ENCODE peak calls at places on chromosome 20, in eight cellular contexts. One of them, this sample, is unnamed. For H3K4me1, the result is how much of the 10 kb centered on the place peaks cover.

GRCh38 chr20:652611-653109 is 340 bp downstream of the SRXN1 start:
- DNase-seq in breast epithelium: no peak
- DNase-seq in IMR-90: peak
- DNase-seq in fibroblast of lung: peak
- DNase-seq in neural progenitor cell: no peak
- DNase-seq in SJSA1: peak
- DNase-seq in effector memory CD4-positive, alpha-beta T cell: no peak
- DNase-seq in A673: no peak
- DNase-seq in this sample: no peak

GRCh38 chr20:47784599-47785320 is 521 bp downstream of the SULF2 start:
- DNase-seq in A673: peak
- DNase-seq in neural progenitor cell: peak
- DNase-seq in SJSA1: no peak
- DNase-seq in fibroblast of lung: peak
- DNase-seq in breast epithelium: no peak
- DNase-seq in effector memory CD4-positive, alpha-beta T cell: no peak
- DNase-seq in IMR-90: peak
- DNase-seq in this sample: no peak

GRCh38 chr20:22577515-22578220 is 6.7 kb downstream of the FOXA2 start:
- DNase-seq in SJSA1: no peak
- DNase-seq in effector memory CD4-positive, alpha-beta T cell: no peak
- DNase-seq in breast epithelium: no peak
- DNase-seq in neural progenitor cell: peak
- DNase-seq in A673: no peak
- DNase-seq in IMR-90: no peak
- DNase-seq in fibroblast of lung: no peak
- DNase-seq in this sample: no peak

GRCh38 chr20:23118144-23118543 is 32.0 kb upstream of the CD93 start:
- DNase-seq in SJSA1: no peak
- DNase-seq in A673: no peak
- DNase-seq in effector memory CD4-positive, alpha-beta T cell: no peak
- DNase-seq in fibroblast of lung: no peak
- DNase-seq in breast epithelium: no peak
- DNase-seq in neural progenitor cell: no peak
- DNase-seq in IMR-90: no peak
- DNase-seq in this sample: no peak

GRCh38 chr20:36819662-36820061 is 46.1 kb upstream of the DSN1 start:
- DNase-seq in fibroblast of lung: no peak
- DNase-seq in SJSA1: no peak
- DNase-seq in A673: peak
- DNase-seq in breast epithelium: no peak
- DNase-seq in IMR-90: no peak
- DNase-seq in neural progenitor cell: peak
- DNase-seq in effector memory CD4-positive, alpha-beta T cell: no peak
- DNase-seq in this sample: no peak

GRCh38 chr20:21387528-21387927 is 9.8 kb downstream of the NKX2-4 start:
- DNase-seq in neural progenitor cell: no peak
- DNase-seq in IMR-90: no peak
- DNase-seq in effector memory CD4-positive, alpha-beta T cell: no peak
- DNase-seq in A673: no peak
- DNase-seq in SJSA1: no peak
- DNase-seq in breast epithelium: no peak
- DNase-seq in fibroblast of lung: peak
- DNase-seq in this sample: no peak

GRCh38 chr20:62995898-62996595 is 10.7 kb downstream of the BHLHE23 start:
- DNase-seq in A673: no peak
- DNase-seq in SJSA1: no peak
- DNase-seq in effector memory CD4-positive, alpha-beta T cell: no peak
- DNase-seq in breast epithelium: no peak
- DNase-seq in fibroblast of lung: no peak
- DNase-seq in IMR-90: no peak
- DNase-seq in neural progenitor cell: no peak
- DNase-seq in this sample: no peak

GRCh38 chr20:478010-478948 is 15.9 kb upstream of the TBC1D20 start:
- DNase-seq in IMR-90: peak
- DNase-seq in fibroblast of lung: peak
- DNase-seq in breast epithelium: no peak
- DNase-seq in effector memory CD4-positive, alpha-beta T cell: no peak
- DNase-seq in SJSA1: no peak
- DNase-seq in A673: peak
- DNase-seq in neural progenitor cell: no peak
- DNase-seq in this sample: no peak

GRCh38 chr20:58723628-58723984 is 31.0 kb downstream of the NPEPL1 start:
- DNase-seq in IMR-90: no peak
- DNase-seq in fibroblast of lung: no peak
- DNase-seq in effector memory CD4-positive, alpha-beta T cell: no peak
- DNase-seq in SJSA1: no peak
- DNase-seq in neural progenitor cell: no peak
- DNase-seq in A673: no peak
- DNase-seq in breast epithelium: peak
- DNase-seq in this sample: no peak

GRCh38 chr20:13610205-13610604 is 28.5 kb downstream of the TASP1 start:
- DNase-seq in neural progenitor cell: peak
- DNase-seq in fibroblast of lung: no peak
- DNase-seq in breast epithelium: no peak
- DNase-seq in A673: peak
- DNase-seq in IMR-90: no peak
- DNase-seq in effector memory CD4-positive, alpha-beta T cell: no peak
- DNase-seq in SJSA1: no peak
- DNase-seq in this sample: no peak

GRCh38 chr20:2767768-2768631 is 32.4 kb downstream of the CPXM1 start:
- DNase-seq in fibroblast of lung: peak
- DNase-seq in SJSA1: no peak
- DNase-seq in neural progenitor cell: no peak
- DNase-seq in breast epithelium: peak
- DNase-seq in IMR-90: peak
- DNase-seq in A673: no peak
- DNase-seq in effector memory CD4-positive, alpha-beta T cell: no peak
- DNase-seq in this sample: no peak

GRCh38 chr20:30412972-30413371 is 844.5 kb upstream of the DEFB115 start:
- DNase-seq in A673: no peak
- DNase-seq in breast epithelium: no peak
- DNase-seq in fibroblast of lung: no peak
- DNase-seq in IMR-90: no peak
- DNase-seq in effector memory CD4-positive, alpha-beta T cell: no peak
- DNase-seq in neural progenitor cell: no peak
- DNase-seq in SJSA1: no peak
- DNase-seq in this sample: no peak

GRCh38 chr20:63361507-63362425 is 617 bp upstream of the CHRNA4 start:
- DNase-seq in A673: peak
- DNase-seq in SJSA1: no peak
- DNase-seq in neural progenitor cell: peak
- DNase-seq in IMR-90: no peak
- DNase-seq in fibroblast of lung: no peak
- DNase-seq in effector memory CD4-positive, alpha-beta T cell: no peak
- DNase-seq in breast epithelium: no peak
- DNase-seq in this sample: no peak

GRCh38 chr20:18005990-18006364 is 37.2 kb downstream of the MGME1 start:
- DNase-seq in fibroblast of lung: no peak
- DNase-seq in effector memory CD4-positive, alpha-beta T cell: no peak
- DNase-seq in A673: no peak
- DNase-seq in SJSA1: no peak
- DNase-seq in IMR-90: no peak
- DNase-seq in neural progenitor cell: no peak
- DNase-seq in breast epithelium: no peak
- DNase-seq in this sample: no peak

GRCh38 chr20:62860391-62860923 is 1.2 kb downstream of the TCFL5 start:
- DNase-seq in neural progenitor cell: peak
- DNase-seq in A673: peak
- DNase-seq in effector memory CD4-positive, alpha-beta T cell: no peak
- DNase-seq in IMR-90: peak
- DNase-seq in fibroblast of lung: peak
- DNase-seq in breast epithelium: no peak
- DNase-seq in SJSA1: no peak
- DNase-seq in this sample: no peak

GRCh38 chr20:47020231-47020630 is 125.6 kb downstream of the EYA2 start:
- DNase-seq in effector memory CD4-positive, alpha-beta T cell: no peak
- DNase-seq in fibroblast of lung: peak
- DNase-seq in SJSA1: no peak
- DNase-seq in breast epithelium: no peak
- DNase-seq in neural progenitor cell: no peak
- DNase-seq in IMR-90: peak
- DNase-seq in A673: no peak
- DNase-seq in this sample: no peak

GRCh38 chr20:11849976-11850670 is 67.6 kb upstream of the BTBD3 start:
- DNase-seq in SJSA1: peak
- DNase-seq in A673: peak
- DNase-seq in neural progenitor cell: no peak
- DNase-seq in fibroblast of lung: peak
- DNase-seq in breast epithelium: peak
- DNase-seq in IMR-90: peak
- DNase-seq in effector memory CD4-positive, alpha-beta T cell: no peak
- DNase-seq in this sample: no peak

GRCh38 chr20:47691632-47692031 is 93.6 kb downstream of the SULF2 start:
- DNase-seq in IMR-90: peak
- DNase-seq in A673: no peak
- DNase-seq in SJSA1: no peak
- DNase-seq in effector memory CD4-positive, alpha-beta T cell: no peak
- DNase-seq in breast epithelium: no peak
- DNase-seq in fibroblast of lung: peak
- DNase-seq in neural progenitor cell: peak
- DNase-seq in this sample: no peak

GRCh38 chr20:44908987-44909871 is 631 bp upstream of the PABPC1L start:
- DNase-seq in effector memory CD4-positive, alpha-beta T cell: no peak
- DNase-seq in SJSA1: no peak
- DNase-seq in breast epithelium: no peak
- DNase-seq in fibroblast of lung: no peak
- DNase-seq in neural progenitor cell: peak
- DNase-seq in A673: no peak
- DNase-seq in IMR-90: no peak
- DNase-seq in this sample: no peak
- H3K27ac ChIP-seq in effector memory CD4-positive, alpha-beta T cell: no peak
- H3K27ac ChIP-seq in SJSA1: no peak
- H3K27ac ChIP-seq in breast epithelium: no peak
- H3K27ac ChIP-seq in fibroblast of lung: no peak
- H3K27ac ChIP-seq in neural progenitor cell: no peak
- H3K27ac ChIP-seq in A673: peak
- H3K27ac ChIP-seq in IMR-90: peak
- H3K27ac ChIP-seq in this sample: no peak

DNA sequence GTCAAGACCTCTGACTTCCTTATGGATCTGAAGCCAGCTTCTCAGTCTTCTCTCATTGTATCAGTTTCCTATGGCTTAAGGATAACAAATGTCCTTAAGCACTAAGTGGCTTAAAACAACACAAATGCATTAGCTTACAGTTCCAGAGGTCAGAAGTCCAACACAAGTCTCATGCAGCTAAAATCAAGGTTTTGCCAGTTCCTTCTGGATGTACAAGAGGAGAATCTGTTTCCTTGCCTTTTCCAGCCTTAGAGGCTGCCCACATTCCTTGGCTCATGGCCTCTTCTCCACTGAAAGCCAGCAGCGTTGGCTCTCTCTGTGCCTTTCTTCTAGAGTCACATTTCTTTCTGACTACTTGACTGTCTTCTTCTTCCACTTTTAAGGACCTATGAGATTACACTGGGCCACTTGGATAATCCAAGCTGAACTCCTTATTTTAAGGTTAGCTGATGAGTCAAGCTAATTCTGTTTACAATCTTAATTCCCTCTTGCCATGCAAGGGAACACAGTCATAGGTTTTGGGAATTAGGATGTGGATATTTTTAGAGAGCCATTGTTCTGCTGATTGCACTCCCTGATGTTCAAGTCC is 179.0 kb downstream of the BCAS1 start:
- DNase-seq in neural progenitor cell: no peak
- DNase-seq in fibroblast of lung: no peak
- DNase-seq in A673: no peak
- DNase-seq in effector memory CD4-positive, alpha-beta T cell: no peak
- DNase-seq in SJSA1: no peak
- DNase-seq in IMR-90: peak
- DNase-seq in breast epithelium: no peak
- DNase-seq in this sample: no peak
- H3K4me1 ChIP-seq in neural progenitor cell: under half
- H3K4me1 ChIP-seq in fibroblast of lung: under half
- H3K4me1 ChIP-seq in A673: under half
- H3K4me1 ChIP-seq in effector memory CD4-positive, alpha-beta T cell: under half
- H3K4me1 ChIP-seq in SJSA1: under half
- H3K4me1 ChIP-seq in IMR-90: under half
- H3K4me1 ChIP-seq in breast epithelium: under half
- H3K4me1 ChIP-seq in this sample: under half

GRCh38 chr20:25048519-25048952 is 9.4 kb downstream of the ACSS1 start:
- DNase-seq in fibroblast of lung: no peak
- DNase-seq in neural progenitor cell: no peak
- DNase-seq in A673: no peak
- DNase-seq in effector memory CD4-positive, alpha-beta T cell: no peak
- DNase-seq in SJSA1: no peak
- DNase-seq in IMR-90: no peak
- DNase-seq in breast epithelium: no peak
- DNase-seq in this sample: no peak
- H3K27ac ChIP-seq in fibroblast of lung: no peak
- H3K27ac ChIP-seq in neural progenitor cell: no peak
- H3K27ac ChIP-seq in A673: no peak
- H3K27ac ChIP-seq in effector memory CD4-positive, alpha-beta T cell: no peak
- H3K27ac ChIP-seq in SJSA1: no peak
- H3K27ac ChIP-seq in IMR-90: no peak
- H3K27ac ChIP-seq in breast epithelium: no peak
- H3K27ac ChIP-seq in this sample: no peak

GRCh38 chr20:32352101-32352720 is 5.9 kb upstream of the ASXL1 start:
- DNase-seq in effector memory CD4-positive, alpha-beta T cell: no peak
- DNase-seq in IMR-90: no peak
- DNase-seq in fibroblast of lung: no peak
- DNase-seq in neural progenitor cell: no peak
- DNase-seq in A673: no peak
- DNase-seq in SJSA1: no peak
- DNase-seq in breast epithelium: no peak
- DNase-seq in this sample: no peak

GRCh38 chr20:32343438-32343837 is 14.7 kb upstream of the ASXL1 start:
- DNase-seq in SJSA1: no peak
- DNase-seq in fibroblast of lung: peak
- DNase-seq in A673: no peak
- DNase-seq in IMR-90: peak
- DNase-seq in neural progenitor cell: no peak
- DNase-seq in effector memory CD4-positive, alpha-beta T cell: no peak
- DNase-seq in breast epithelium: no peak
- DNase-seq in this sample: no peak

GRCh38 chr20:32344835-32345506 is 13.2 kb upstream of the ASXL1 start:
- DNase-seq in breast epithelium: no peak
- DNase-seq in effector memory CD4-positive, alpha-beta T cell: no peak
- DNase-seq in SJSA1: no peak
- DNase-seq in A673: peak
- DNase-seq in IMR-90: no peak
- DNase-seq in fibroblast of lung: no peak
- DNase-seq in neural progenitor cell: peak
- DNase-seq in this sample: no peak

GRCh38 chr20:32350421-32350820 is 7.7 kb upstream of the ASXL1 start:
- DNase-seq in fibroblast of lung: no peak
- DNase-seq in SJSA1: no peak
- DNase-seq in neural progenitor cell: no peak
- DNase-seq in A673: no peak
- DNase-seq in breast epithelium: no peak
- DNase-seq in effector memory CD4-positive, alpha-beta T cell: no peak
- DNase-seq in IMR-90: no peak
- DNase-seq in this sample: no peak

DNA sequence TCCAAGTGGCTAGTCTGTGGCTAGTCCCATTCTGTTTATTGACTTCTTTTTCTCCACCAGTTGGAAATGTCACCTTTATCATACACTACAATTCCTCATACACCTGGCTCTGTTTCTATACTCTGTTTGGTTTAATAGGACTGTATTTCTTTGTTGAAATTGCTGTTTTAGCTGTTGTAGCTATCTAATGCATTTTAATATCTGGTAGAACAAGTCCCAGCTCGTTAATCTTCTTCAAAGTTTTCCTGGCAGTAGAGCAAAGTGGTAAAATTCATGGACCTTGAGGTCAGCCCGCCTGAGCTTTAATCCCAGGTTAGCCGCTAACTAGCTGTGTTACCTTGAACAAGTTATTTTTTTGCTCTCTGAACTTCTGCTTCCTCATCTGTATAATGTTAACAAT is 9.9 kb upstream of the ASXL1 start:
- DNase-seq in breast epithelium: no peak
- DNase-seq in neural progenitor cell: no peak
- DNase-seq in A673: no peak
- DNase-seq in IMR-90: no peak
- DNase-seq in fibroblast of lung: no peak
- DNase-seq in SJSA1: no peak
- DNase-seq in effector memory CD4-positive, alpha-beta T cell: no peak
- DNase-seq in this sample: no peak
- H3K4me1 ChIP-seq in breast epithelium: under half
- H3K4me1 ChIP-seq in neural progenitor cell: under half
- H3K4me1 ChIP-seq in A673: under half
- H3K4me1 ChIP-seq in IMR-90: under half
- H3K4me1 ChIP-seq in fibroblast of lung: under half
- H3K4me1 ChIP-seq in SJSA1: under half
- H3K4me1 ChIP-seq in effector memory CD4-positive, alpha-beta T cell: under half
- H3K4me1 ChIP-seq in this sample: under half